ENCODE peak calls at places on chromosome 21, in six cellular contexts. D, B, G, J, Y and C are unnamed samples.

GRCh38 chr21:42305707-42306147 is 9.5 kb downstream of the TFF3 start:
- DNase-seq in D (no peak), B (no peak), Y (no peak), G (no peak), J (no peak), C (no peak)

GRCh38 chr21:38985423-38986378 is 180.0 kb downstream of the ETS2 start:
- DNase-seq in J (peak), B (peak), Y (peak), D (peak), G (peak), C (peak)

GRCh38 chr21:21188513-21189188 is 190.4 kb downstream of the NCAM2 start:
- DNase-seq in J (peak), B (no peak), Y (no peak), D (no peak), G (peak), C (no peak)

GRCh38 chr21:20647603-20648002 is 350.6 kb upstream of the NCAM2 start:
- DNase-seq in J (peak), B (no peak), Y (no peak), G (peak), D (no peak), C (no peak)

GRCh38 chr21:39022901-39023693 is 160.2 kb downstream of the PSMG1 start:
- DNase-seq in Y (no peak), D (no peak), B (no peak), G (peak), J (peak), C (peak)

GRCh38 chr21:19256934-19257660 is 853.5 kb upstream of the TMPRSS15 start:
- DNase-seq in B (no peak), J (no peak), Y (no peak), D (no peak), G (no peak), C (no peak)

GRCh38 chr21:15514073-15514946 is 215.5 kb upstream of the USP25 start:
- DNase-seq in G (no peak), J (no peak), D (no peak), Y (peak), B (no peak), C (no peak)

GRCh38 chr21:20023199-20023598 is 975.0 kb upstream of the NCAM2 start:
- DNase-seq in Y (no peak), G (no peak), D (no peak), B (no peak), J (peak), C (no peak)

GRCh38 chr21:26085882-26086281 is 84.7 kb downstream of the APP start:
- DNase-seq in D (no peak), G (no peak), Y (no peak), J (no peak), B (no peak), C (no peak)

GRCh38 chr21:21688877-21689276 is 690.7 kb downstream of the NCAM2 start:
- DNase-seq in G (peak), B (no peak), J (peak), Y (no peak), D (no peak), C (no peak)

GRCh38 chr21:42632336-42632751 is 21.1 kb upstream of the PDE9A start:
- DNase-seq in B (no peak), G (no peak), J (no peak), D (no peak), Y (no peak), C (peak)

GRCh38 chr21:41254090-41254700 is 62.4 kb upstream of the FAM3B start:
- DNase-seq in J (peak), B (no peak), G (peak), D (no peak), Y (no peak), C (no peak)

GRCh38 chr21:42515708-42516502 is 2.3 kb downstream of the SLC37A1 start:
- DNase-seq in Y (peak), G (no peak), D (no peak), B (peak), J (no peak), C (peak)

GRCh38 chr21:42089093-42089631 is 18.0 kb downstream of the UMODL1 start:
- DNase-seq in Y (peak), J (no peak), D (no peak), G (no peak), B (no peak), C (no peak)

GRCh38 chr21:42942244-42942643 is 16.8 kb upstream of the ERVH48-1 start:
- DNase-seq in D (no peak), B (no peak), G (peak), J (no peak), Y (no peak), C (no peak)

GRCh38 chr21:14880922-14881321 is 183.9 kb downstream of the NRIP1 start:
- DNase-seq in G (peak), J (peak), B (no peak), D (peak), Y (no peak), C (no peak)

GRCh38 chr21:26146681-26147080 is 23.9 kb downstream of the APP start:
- DNase-seq in B (no peak), D (no peak), Y (no peak), J (no peak), G (no peak), C (no peak)

GRCh38 chr21:41241341-41241740 is 73.4 kb downstream of the BACE2 start:
- DNase-seq in B (no peak), G (no peak), Y (no peak), D (no peak), J (no peak), C (no peak)

GRCh38 chr21:39120876-39121599 is 62.2 kb downstream of the PSMG1 start:
- DNase-seq in B (no peak), G (no peak), D (no peak), J (no peak), Y (no peak), C (no peak)

GRCh38 chr21:21401444-21401843 is 403.2 kb downstream of the NCAM2 start:
- DNase-seq in J (no peak), B (no peak), D (no peak), Y (no peak), G (no peak), C (no peak)

GRCh38 chr21:16033193-16033592 is 303.4 kb downstream of the USP25 start:
- DNase-seq in D (no peak), Y (no peak), J (no peak), G (no peak), B (no peak), C (no peak)

GRCh38 chr21:39845581-39846130 is 21.6 kb upstream of the PCP4 start:
- DNase-seq in J (peak), Y (no peak), G (no peak), B (no peak), D (no peak), C (no peak)

GRCh38 chr21:42107881-42108553 is 36.9 kb downstream of the UMODL1 start:
- DNase-seq in Y (peak), G (peak), B (peak), D (no peak), J (peak), C (peak)

GRCh38 chr21:42298237-42298636 is 17.0 kb downstream of the TFF3 start:
- DNase-seq in J (no peak), G (no peak), D (no peak), Y (no peak), B (no peak), C (no peak)

GRCh38 chr21:43359081-43359822 is 67.7 kb downstream of the SIK1 start:
- DNase-seq in B (no peak), G (no peak), D (no peak), Y (no peak), J (no peak), C (no peak)

GRCh38 chr21:25385912-25386474 is 221.3 kb downstream of the MRPL39 start:
- DNase-seq in G (peak), B (peak), J (peak), Y (peak), D (no peak), C (no peak)

GRCh38 chr21:17613242-17613676 is 558 bp upstream of the BTG3 start:
- DNase-seq in D (no peak), J (peak), Y (peak), B (peak), G (peak), C (peak)

GRCh38 chr21:39633043-39633442 is 20.3 kb downstream of the B3GALT5 start:
- DNase-seq in Y (no peak), J (peak), G (peak), B (no peak), D (peak), C (no peak)

GRCh38 chr21:19489930-19490329 is 1086.3 kb upstream of the TMPRSS15 start:
- DNase-seq in J (no peak), B (no peak), Y (no peak), G (no peak), D (no peak), C (no peak)

GRCh38 chr21:29287383-29287782 is 11.3 kb upstream of the BACH1 start:
- DNase-seq in G (peak), D (peak), B (no peak), J (peak), Y (no peak), C (no peak)

GRCh38 chr21:42041711-42042110 is 29.4 kb upstream of the UMODL1 start:
- DNase-seq in D (no peak), G (no peak), B (no peak), J (no peak), Y (no peak), C (peak)

GRCh38 chr21:40830836-40831235 is 16.1 kb downstream of the DSCAM start:
- DNase-seq in Y (no peak), G (no peak), B (no peak), J (no peak), D (no peak), C (no peak)

GRCh38 chr21:43800566-43800965 is 11.2 kb downstream of the RRP1 start:
- DNase-seq in G (no peak), Y (no peak), D (no peak), J (no peak), B (no peak), C (no peak)

GRCh38 chr21:40840441-40840840 is 6.5 kb downstream of the DSCAM start:
- DNase-seq in G (no peak), Y (no peak), J (no peak), B (no peak), D (no peak), C (no peak)

GRCh38 chr21:34891610-34891943 is 157.5 kb downstream of the RUNX1 start:
- DNase-seq in J (no peak), B (no peak), Y (no peak), G (no peak), D (no peak), C (no peak)
- H3K4me3 ChIP-seq in J (peak), B (no peak), Y (no peak), G (no peak), D (peak), C (peak)

GRCh38 chr21:31721381-31721780 is 10.5 kb downstream of the SCAF4 start:
- DNase-seq in D (no peak), G (no peak), Y (no peak), B (no peak), J (no peak), C (no peak)
- H3K4me3 ChIP-seq in D (no peak), G (no peak), Y (no peak), B (no peak), J (no peak), C (no peak)

GRCh38 chr21:37582613-37583012 is 216.0 kb downstream of the DYRK1A start:
- DNase-seq in Y (peak), G (peak), D (peak), J (peak), B (peak), C (no peak)

GRCh38 chr21:37587203-37587602 is 220.6 kb downstream of the DYRK1A start:
- DNase-seq in J (no peak), D (no peak), G (no peak), B (no peak), Y (no peak), C (no peak)

GRCh38 chr21:37592496-37592895 is 225.9 kb downstream of the DYRK1A start:
- DNase-seq in D (no peak), J (no peak), Y (no peak), G (no peak), B (no peak), C (no peak)

GRCh38 chr21:37593015-37593414 is 226.4 kb downstream of the DYRK1A start:
- DNase-seq in J (peak), B (no peak), D (no peak), G (no peak), Y (no peak), C (no peak)

DNA sequence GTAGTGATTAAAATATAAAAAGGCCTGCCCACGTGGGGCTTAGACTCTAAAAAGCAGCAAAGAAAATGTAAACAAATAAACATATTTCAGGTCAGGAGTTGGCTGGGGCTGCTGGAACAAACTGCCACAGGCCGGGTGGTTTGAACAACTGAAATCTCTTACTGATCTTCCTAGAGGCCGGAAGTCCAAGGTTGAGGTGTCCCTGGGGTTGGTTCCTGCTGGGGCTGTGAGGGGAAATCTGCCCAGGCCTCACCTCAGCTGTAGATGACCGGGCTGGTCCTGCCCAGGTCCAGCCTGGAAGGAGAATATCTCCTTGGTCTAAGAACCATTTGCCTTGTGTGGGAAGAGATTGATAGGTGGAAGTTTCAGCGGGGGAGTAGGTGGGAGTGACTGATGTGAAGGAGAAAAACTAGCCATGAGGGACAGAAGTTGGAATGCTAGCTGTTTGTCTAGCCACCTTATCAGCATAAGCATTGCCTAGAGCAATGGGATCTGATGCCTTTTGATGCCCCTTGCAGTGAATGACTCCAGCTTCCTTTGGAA is 221.1 kb downstream of the DYRK1A start:
- DNase-seq in G (no peak), B (no peak), D (no peak), J (no peak), Y (no peak), C (no peak)
- H3K4me3 ChIP-seq in G (no peak), B (no peak), D (no peak), J (no peak), Y (no peak), C (no peak)

GRCh38 chr21:32192291-32192690 is 86.6 kb downstream of the MIS18A start:
- DNase-seq in G (no peak), B (no peak), Y (no peak), J (no peak), D (no peak), C (no peak)

GRCh38 chr21:32186843-32187242 is 92.0 kb downstream of the MIS18A start:
- DNase-seq in Y (no peak), D (no peak), G (no peak), B (no peak), J (no peak), C (no peak)

GRCh38 chr21:32193066-32193465 is 85.8 kb downstream of the MIS18A start:
- DNase-seq in D (no peak), G (no peak), Y (no peak), J (no peak), B (no peak), C (no peak)

GRCh38 chr21:32190491-32191144 is 88.2 kb downstream of the MIS18A start:
- DNase-seq in G (no peak), Y (no peak), D (no peak), B (no peak), J (no peak), C (no peak)

GRCh38 chr21:32189688-32190483 is 89.0 kb downstream of the MIS18A start:
- DNase-seq in B (no peak), Y (no peak), D (no peak), J (no peak), G (no peak), C (no peak)
- H3K4me3 ChIP-seq in B (no peak), Y (no peak), D (no peak), J (no peak), G (no peak), C (no peak)

DNA sequence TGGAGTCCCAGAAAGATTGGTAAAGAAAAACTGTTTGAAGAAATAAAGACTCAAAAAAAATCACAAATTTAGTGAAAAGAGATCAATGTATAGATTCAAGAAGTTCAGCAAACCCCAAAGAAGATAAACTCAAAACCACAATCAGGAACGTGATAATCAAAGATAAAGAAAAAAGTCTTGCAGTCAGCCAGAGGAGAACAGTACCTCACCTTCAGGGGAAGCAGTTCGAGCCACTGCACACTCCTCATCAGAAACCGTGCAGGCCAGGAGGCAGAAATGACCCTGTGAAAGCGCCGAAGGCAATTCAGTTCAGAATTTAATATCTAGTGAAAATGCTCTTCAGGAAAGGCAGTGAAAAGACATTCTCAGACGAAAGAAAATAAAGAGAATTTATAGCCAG is 13.4 kb upstream of the SUMO3 start:
- DNase-seq in G (no peak), B (no peak), Y (no peak), D (no peak), J (no peak), C (no peak)
- H3K4me3 ChIP-seq in G (no peak), B (no peak), Y (no peak), D (no peak), J (no peak), C (no peak)

DNA sequence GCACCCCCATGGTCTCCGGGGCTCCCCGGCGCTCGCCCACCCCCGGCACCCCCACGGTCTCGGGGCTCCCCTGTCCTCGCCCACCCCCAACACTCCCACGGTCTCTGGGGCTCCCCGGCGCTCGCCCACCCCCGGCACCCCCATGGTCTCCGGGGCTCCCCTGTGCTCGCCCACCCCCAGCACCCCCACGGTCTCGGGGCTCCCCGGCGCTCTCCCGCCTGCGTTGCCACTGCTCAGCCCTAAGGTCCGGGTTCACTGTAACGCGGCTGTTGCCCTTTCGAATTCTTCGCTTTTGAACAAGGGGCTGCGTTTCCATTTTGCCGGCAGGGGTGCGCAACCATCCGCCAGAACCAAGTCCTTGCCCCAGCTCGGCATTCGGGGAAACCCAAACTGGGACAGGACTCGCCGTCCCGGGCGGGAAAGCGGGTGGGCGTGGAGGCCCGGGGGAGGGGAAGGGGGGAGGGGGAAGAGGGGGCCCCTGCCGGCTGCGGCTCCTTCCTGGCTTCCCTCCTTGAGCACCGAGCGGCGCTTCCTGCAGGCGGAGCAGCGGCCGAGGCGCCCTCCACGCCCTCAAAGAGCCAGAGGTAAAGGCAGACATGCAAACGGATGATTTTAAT is 5.3 kb upstream of the FTCD start:
- DNase-seq in B (no peak), G (no peak), Y (no peak), J (no peak), D (no peak), C (no peak)
- H3K4me3 ChIP-seq in B (no peak), G (no peak), Y (no peak), J (no peak), D (no peak), C (no peak)

GRCh38 chr21:46458315-46459023 is at the start of gene DIP2A:
- DNase-seq in B (peak), Y (peak), J (peak), G (peak), D (peak), C (peak)

GRCh38 chr21:46457801-46458314 is 833 bp upstream of the DIP2A start:
- DNase-seq in Y (no peak), G (peak), B (peak), J (peak), D (peak), C (peak)

GRCh38 chr21:46455575-46456385 is 2.9 kb upstream of the DIP2A start:
- DNase-seq in B (no peak), Y (no peak), D (peak), J (peak), G (peak), C (no peak)

GRCh38 chr21:46454634-46455390 is 3.9 kb upstream of the DIP2A start:
- DNase-seq in J (no peak), G (no peak), Y (no peak), B (no peak), D (no peak), C (no peak)

DNA sequence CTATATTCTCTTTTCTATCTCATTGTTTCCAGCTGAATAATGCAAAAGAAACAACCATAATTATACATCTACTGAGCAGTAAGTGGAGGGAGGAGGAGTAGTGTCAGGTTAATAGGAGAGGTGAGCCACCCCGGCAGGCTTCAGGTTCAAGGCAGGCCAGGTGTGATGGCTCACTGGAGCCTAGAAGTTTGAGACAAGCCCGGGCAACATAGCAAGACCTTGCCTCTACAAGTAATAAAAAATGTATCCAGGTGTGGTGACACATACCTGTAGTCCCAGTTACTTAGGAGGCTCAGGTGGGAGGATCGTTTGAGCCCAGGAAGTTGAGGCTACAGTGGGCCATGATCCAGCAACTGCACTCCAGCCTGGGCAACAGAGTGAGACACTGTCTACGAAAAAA is 1.9 kb upstream of the DIP2A start:
- DNase-seq in J (no peak), B (no peak), Y (no peak), G (no peak), D (no peak), C (no peak)
- H3K4me3 ChIP-seq in J (no peak), B (no peak), Y (no peak), G (no peak), D (no peak), C (no peak)

GRCh38 chr21:33828577-33828976 is 87.0 kb downstream of the ATP5PO start:
- DNase-seq in B (no peak), D (no peak), Y (no peak), G (no peak), J (no peak), C (no peak)
- H3K4me3 ChIP-seq in B (no peak), D (no peak), Y (no peak), G (no peak), J (no peak), C (no peak)

GRCh38 chr21:46295177-46295711 is 9.1 kb downstream of the YBEY start:
- DNase-seq in D (peak), J (peak), B (no peak), G (peak), Y (no peak), C (no peak)

GRCh38 chr21:46298083-46298412 is 11.9 kb downstream of the YBEY start:
- DNase-seq in G (no peak), D (no peak), J (no peak), Y (no peak), B (no peak), C (peak)

GRCh38 chr21:46294647-46295176 is 8.6 kb downstream of the YBEY start:
- DNase-seq in B (no peak), D (peak), G (peak), J (peak), Y (no peak), C (peak)

GRCh38 chr21:46297311-46298082 is 11.4 kb downstream of the YBEY start:
- DNase-seq in J (peak), D (no peak), G (peak), B (no peak), Y (no peak), C (peak)

GRCh38 chr21:46295996-46296752 is 10.0 kb downstream of the YBEY start:
- DNase-seq in Y (peak), B (no peak), G (peak), J (peak), D (peak), C (peak)
- H3K4me3 ChIP-seq in Y (no peak), B (no peak), G (no peak), J (no peak), D (no peak), C (peak)